ENCODE peak calls at places on chromosome 2, in six cellular contexts. O is GM10248, F is BE2C, A is colonic mucosa, U is cardiac muscle cell, C is GM13977. P is an unnamed sample.

GRCh38 chr2:231512222-231512621 is 18.0 kb downstream of the NMUR1 start:
- DNase-seq in O (no peak), F (peak; percentile 48), A (no peak), U (no peak), C (no peak), P (no peak)

GRCh38 chr2:109380502-109381326 is 233.1 kb downstream of the SEPTIN10 start:
- DNase-seq in O (no peak), F (no peak), A (no peak), U (no peak), C (no peak), P (peak; percentile 38)

GRCh38 chr2:119755906-119756305 is 3.8 kb upstream of the PTPN4 start:
- DNase-seq in O (no peak), F (no peak), A (no peak), U (no peak), C (no peak), P (no peak)

GRCh38 chr2:72914226-72915075 is 2.9 kb upstream of the EMX1 start:
- DNase-seq in O (no peak), F (no peak), A (no peak), U (no peak), C (no peak), P (no peak)

GRCh38 chr2:100802076-100802475 is 17.9 kb upstream of the NPAS2 start:
- DNase-seq in O (no peak), F (no peak), A (no peak), U (no peak), C (no peak), P (no peak)

GRCh38 chr2:79025421-79025820 is at the start of gene REG3G:
- DNase-seq in O (no peak), F (no peak), A (no peak), U (no peak), C (no peak), P (no peak)

GRCh38 chr2:108630567-108631405 is 88.5 kb upstream of the RANBP2 start:
- DNase-seq in O (no peak), F (no peak), A (no peak), U (no peak), C (no peak), P (peak; percentile 50)

GRCh38 chr2:71787108-71787415 is 333.7 kb downstream of the DYSF start:
- DNase-seq in O (no peak), F (no peak), A (peak; percentile 8), U (no peak), C (no peak), P (no peak)

DNA sequence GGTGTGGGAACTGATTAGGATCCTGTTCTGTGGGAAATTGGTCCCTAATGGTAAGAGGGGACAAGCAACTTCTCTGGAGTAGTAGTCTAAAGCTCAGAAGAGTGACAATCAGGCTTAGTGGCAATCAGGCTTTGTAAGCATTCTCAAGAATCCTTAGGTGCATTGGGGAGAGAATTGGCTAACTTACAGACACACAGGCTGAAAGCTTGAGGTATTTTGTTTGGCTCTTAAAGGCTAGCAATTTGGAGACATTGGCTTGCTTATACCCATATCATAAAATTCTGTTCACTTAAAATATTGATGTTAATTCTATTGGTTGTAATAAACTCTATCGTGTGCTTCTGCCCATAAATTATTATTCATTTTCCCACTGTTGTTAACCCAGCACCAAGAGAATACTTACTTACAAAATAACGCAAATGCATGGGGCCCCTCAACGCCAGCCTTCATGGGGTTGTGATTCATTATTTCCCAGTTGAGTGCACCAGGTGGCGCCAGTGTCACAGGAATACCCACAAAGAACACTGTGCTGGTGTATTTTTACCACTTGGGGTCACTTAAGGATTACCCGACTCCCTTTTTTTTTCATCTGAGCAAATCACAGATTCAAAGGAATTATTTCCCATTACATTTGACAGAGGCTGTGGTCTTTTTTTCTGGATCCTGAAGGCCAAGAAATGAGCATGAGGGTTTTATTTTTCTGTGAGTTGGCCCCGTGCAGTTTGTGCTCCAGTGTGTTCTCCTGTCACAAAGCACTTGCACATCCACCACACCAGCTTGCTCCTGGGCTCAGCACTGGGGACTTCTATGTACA is 45.5 kb downstream of the DDX1 start:
- DNase-seq in O (peak; percentile 58), F (peak; percentile 65), A (peak; percentile 67), U (peak; percentile 85), C (peak; percentile 51), P (peak; percentile 69)
- TF ChIP-seq CTCF in O (peak; percentile 77), F (peak; percentile 92), A (peak; percentile 69), U (peak; percentile 86), C (peak; percentile 83), P (peak; percentile 91)

GRCh38 chr2:219490186-219490585 is 8.5 kb upstream of the GMPPA start:
- DNase-seq in O (no peak), F (no peak), A (no peak), U (no peak), C (no peak), P (no peak)

GRCh38 chr2:219491278-219491967 is 7.3 kb upstream of the GMPPA start:
- DNase-seq in O (no peak), F (no peak), A (no peak), U (no peak), C (no peak), P (no peak)

GRCh38 chr2:219493086-219493485 is 5.6 kb upstream of the GMPPA start:
- DNase-seq in O (no peak), F (no peak), A (no peak), U (no peak), C (no peak), P (no peak)

GRCh38 chr2:219490600-219491130 is 8.0 kb upstream of the GMPPA start:
- DNase-seq in O (no peak), F (no peak), A (no peak), U (no peak), C (no peak), P (no peak)

DNA sequence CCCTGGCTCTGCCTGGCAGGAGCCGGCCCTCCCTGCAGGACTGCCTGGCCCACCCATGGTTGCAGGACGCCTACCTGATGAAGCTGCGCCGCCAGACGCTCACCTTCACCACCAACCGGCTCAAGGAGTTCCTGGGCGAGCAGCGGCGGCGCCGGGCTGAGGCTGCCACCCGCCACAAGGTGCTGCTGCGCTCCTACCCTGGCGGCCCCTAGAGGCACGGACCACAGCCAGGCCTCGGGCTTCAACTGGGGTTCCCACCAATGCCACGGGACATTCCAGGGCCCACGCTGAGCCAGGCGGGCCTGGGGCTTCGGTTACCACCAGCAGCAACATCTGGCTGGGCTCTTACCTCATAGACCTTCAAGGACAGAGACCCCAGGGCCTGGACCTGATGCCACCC is 6.1 kb upstream of the GMPPA start:
- DNase-seq in O (no peak), F (no peak), A (no peak), U (no peak), C (no peak), P (no peak)
- TF ChIP-seq CTCF in O (no peak), F (peak; percentile 7), A (no peak), U (no peak), C (no peak), P (no peak)

DNA sequence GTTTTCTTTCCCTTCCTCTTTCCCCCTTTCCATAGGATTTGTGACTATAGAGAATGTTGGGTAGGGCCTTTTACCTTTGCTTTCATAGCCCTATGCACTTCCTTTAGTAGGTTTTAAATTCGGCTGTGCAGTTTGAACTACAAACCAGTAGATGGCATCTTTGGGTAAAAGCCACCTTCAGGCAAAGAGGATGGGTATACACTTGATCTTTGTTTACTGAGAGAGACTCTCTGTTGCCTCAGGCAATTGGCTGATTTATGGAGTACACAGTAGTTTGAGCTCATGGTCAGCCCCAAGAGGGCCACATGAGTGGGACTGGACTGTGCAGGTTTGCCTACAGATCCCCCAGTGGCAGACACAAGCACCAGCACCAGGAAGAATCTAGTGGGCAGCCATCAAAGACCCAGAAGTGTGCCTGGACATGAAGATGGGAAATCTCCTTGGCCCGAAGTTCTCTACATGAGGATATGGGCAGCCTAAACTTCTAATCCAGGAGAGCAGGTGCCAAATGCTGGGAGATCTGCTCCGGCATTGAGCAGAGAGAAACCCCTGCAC is 1304.3 kb upstream of the DDX18 start:
- DNase-seq in O (no peak), F (no peak), A (no peak), U (peak; percentile 57), C (peak; percentile 5), P (no peak)
- TF ChIP-seq CTCF in O (peak; percentile 44), F (peak; percentile 43), A (no peak), U (peak; percentile 31), C (peak; percentile 69), P (no peak)

GRCh38 chr2:59786684-59787083 is 766.8 kb downstream of the BCL11A start:
- DNase-seq in O (no peak), F (no peak), A (no peak), U (no peak), C (no peak), P (no peak)

GRCh38 chr2:59790186-59791142 is 763.0 kb downstream of the BCL11A start:
- DNase-seq in O (no peak), F (no peak), A (no peak), U (no peak), C (no peak), P (no peak)

GRCh38 chr2:59787095-59787494 is 766.4 kb downstream of the BCL11A start:
- DNase-seq in O (no peak), F (no peak), A (no peak), U (no peak), C (no peak), P (no peak)

DNA sequence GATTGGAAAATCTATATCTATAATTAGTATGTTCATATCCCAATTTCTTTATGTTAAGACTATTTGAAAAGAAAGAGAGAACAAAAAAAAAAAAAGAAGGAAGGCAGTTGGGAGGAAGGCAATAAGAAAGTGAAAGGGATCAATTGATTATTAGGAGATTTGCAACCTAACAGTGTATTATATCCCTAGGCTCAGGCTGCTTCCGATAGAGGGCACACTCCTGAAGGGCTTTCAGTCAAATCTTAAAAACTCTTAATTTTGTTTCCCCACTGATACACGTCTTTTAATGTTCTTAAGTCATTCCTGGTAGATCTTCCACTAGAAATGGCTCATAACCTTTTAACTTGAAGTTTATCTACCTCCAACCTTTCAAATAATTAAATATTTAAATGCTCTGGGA is 763.9 kb downstream of the BCL11A start:
- DNase-seq in O (no peak), F (no peak), A (no peak), U (no peak), C (no peak), P (no peak)
- TF ChIP-seq CTCF in O (no peak), F (peak; percentile 33), A (no peak), U (no peak), C (peak; percentile 14), P (no peak)

DNA sequence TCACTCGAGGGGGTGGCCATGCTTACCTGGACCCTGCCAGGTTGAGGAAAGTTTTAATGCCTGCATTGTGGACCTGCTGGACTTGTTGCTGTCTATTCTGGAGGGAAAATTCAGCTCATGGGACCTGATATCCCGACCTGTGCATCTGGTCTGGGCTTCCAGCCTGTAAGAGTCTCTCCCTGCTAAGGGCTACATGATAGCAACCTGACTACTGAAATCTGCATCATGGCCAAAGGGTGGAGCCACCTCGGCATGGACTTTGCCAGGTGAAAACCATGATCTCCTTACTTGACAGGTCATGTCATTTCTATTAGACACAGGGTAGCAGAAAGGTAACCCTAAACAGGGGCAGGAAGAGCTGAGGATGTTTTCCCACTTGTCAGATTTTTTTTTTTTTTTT is 12.9 kb upstream of the SLC66A3 start:
- DNase-seq in O (no peak), F (no peak), A (no peak), U (no peak), C (no peak), P (no peak)
- TF ChIP-seq CTCF in O (no peak), F (no peak), A (no peak), U (no peak), C (no peak), P (no peak)

P was measured in fibroblast of mammary gland.